ENCODE peak calls at places on chromosomes 7 and 10, in eight cellular contexts. R is hepatocyte, F is aorta, A is psoas muscle, U is adrenal gland, M is body of pancreas, L is AG04450, H is gastrocnemius medialis. N is an unnamed sample.

GRCh38 chr7:2266911-2267310 is 24.9 kb downstream of the NUDT1 start:
- DNase-seq in H (no peak), M (no peak), F (no peak), R (no peak), U (no peak), A (no peak), L (no peak), N (no peak)

GRCh38 chr10:47264797-47265281 is 35.2 kb upstream of the GDF10 start:
- DNase-seq in R (no peak), L (no peak), H (no peak), A (no peak), M (no peak), F (no peak), U (no peak), N (no peak)

GRCh38 chr7:32179567-32179966 is 109.4 kb upstream of the PDE1C start:
- DNase-seq in R (no peak), F (no peak), A (no peak), L (no peak), H (no peak), U (no peak), M (no peak), N (no peak)

GRCh38 chr7:120993011-120993574 is 4.6 kb downstream of the CPED1 start:
- DNase-seq in M (no peak), F (no peak), U (no peak), H (no peak), A (no peak), R (no peak), L (no peak), N (no peak)

GRCh38 chr7:115359919-115360318 is 438.0 kb downstream of the MDFIC start:
- DNase-seq in R (no peak), U (no peak), L (no peak), F (no peak), M (no peak), A (no peak), H (no peak), N (no peak)

GRCh38 chr7:1591876-1592275 is 22.0 kb upstream of the PSMG3 start:
- DNase-seq in L (no peak), H (no peak), A (no peak), M (no peak), F (no peak), R (no peak), U (no peak), N (no peak)

GRCh38 chr7:55205124-55205955 is 159.8 kb upstream of the LANCL2 start:
- DNase-seq in R (no peak), A (no peak), F (no peak), L (no peak), U (no peak), M (no peak), H (no peak), N (no peak)

GRCh38 chr7:159070422-159071148 is 74.1 kb downstream of the VIPR2 start:
- DNase-seq in U (no peak), H (no peak), R (no peak), M (no peak), F (peak), L (no peak), A (no peak), N (no peak)

GRCh38 chr7:45000096-45001032 is at the start of gene CCM2:
- DNase-seq in M (peak), U (peak), L (no peak), R (peak), H (peak), F (peak), A (peak), N (no peak)

GRCh38 chr7:148962823-148963582 is 65.3 kb downstream of the PDIA4 start:
- DNase-seq in A (peak), M (peak), L (peak), R (peak), U (peak), H (peak), F (peak), N (no peak)

GRCh38 chr10:75469018-75469616 is 37.7 kb downstream of the LRMDA start:
- DNase-seq in R (peak), U (peak), F (peak), A (peak), H (peak), L (peak), M (peak), N (peak)

GRCh38 chr10:132297521-132297920 is 10.2 kb downstream of the STK32C start:
- DNase-seq in R (no peak), U (no peak), H (no peak), L (no peak), M (no peak), A (no peak), F (peak), N (no peak)

DNA sequence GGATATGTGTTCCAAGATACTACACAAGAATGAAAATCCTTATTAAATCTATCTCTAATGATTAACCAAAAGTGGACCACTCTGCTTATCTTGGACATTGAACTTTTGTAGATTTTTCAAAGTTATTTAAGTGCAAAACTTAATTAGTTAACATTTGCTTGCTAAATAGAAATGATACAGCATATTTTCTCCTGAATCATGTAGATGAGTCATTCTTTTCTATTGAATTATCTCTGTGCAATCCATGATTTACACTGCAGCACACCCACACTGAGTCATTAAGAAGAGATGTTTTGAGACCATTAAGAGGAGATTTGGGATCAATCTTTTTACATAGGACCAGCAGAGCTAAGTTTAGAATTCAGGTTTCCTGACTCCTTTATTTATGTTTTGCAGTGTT is 6.6 kb upstream of the ABCC2 start:
- DNase-seq in F (no peak), L (peak), M (no peak), R (peak), A (no peak), U (no peak), H (no peak), N (peak)
- H3K27ac ChIP-seq in F (no peak), L (no peak), M (no peak), R (peak), A (no peak), U (peak), H (no peak), N (peak)

GRCh38 chr10:10530313-10530712 is 487.4 kb upstream of the CELF2 start:
- DNase-seq in M (no peak), U (no peak), L (no peak), R (no peak), F (no peak), A (no peak), H (no peak), N (no peak)

GRCh38 chr10:10532274-10532673 is 485.4 kb upstream of the CELF2 start:
- DNase-seq in F (no peak), U (no peak), L (no peak), R (no peak), H (no peak), M (no peak), A (no peak), N (no peak)

GRCh38 chr10:10528563-10528910 is 489.1 kb upstream of the CELF2 start:
- DNase-seq in M (no peak), U (no peak), A (no peak), L (no peak), F (no peak), H (no peak), R (no peak), N (no peak)

GRCh38 chr10:10527861-10528562 is 489.7 kb upstream of the CELF2 start:
- DNase-seq in M (no peak), F (no peak), U (no peak), A (no peak), L (no peak), H (no peak), R (no peak), N (no peak)

GRCh38 chr10:10533417-10533816 is 484.3 kb upstream of the CELF2 start:
- DNase-seq in R (peak), U (no peak), H (no peak), A (no peak), L (no peak), M (no peak), F (no peak), N (peak)
- H3K27ac ChIP-seq in R (no peak), U (no peak), H (no peak), A (no peak), L (no peak), M (no peak), F (no peak), N (no peak)

GRCh38 chr7:75843470-75844116 is 30.0 kb upstream of the CCL24 start:
- DNase-seq in L (no peak), F (no peak), H (no peak), U (no peak), R (no peak), A (no peak), M (no peak), N (no peak)
- H3K27ac ChIP-seq in L (peak), F (no peak), H (no peak), U (no peak), R (peak), A (no peak), M (no peak), N (peak)

DNA sequence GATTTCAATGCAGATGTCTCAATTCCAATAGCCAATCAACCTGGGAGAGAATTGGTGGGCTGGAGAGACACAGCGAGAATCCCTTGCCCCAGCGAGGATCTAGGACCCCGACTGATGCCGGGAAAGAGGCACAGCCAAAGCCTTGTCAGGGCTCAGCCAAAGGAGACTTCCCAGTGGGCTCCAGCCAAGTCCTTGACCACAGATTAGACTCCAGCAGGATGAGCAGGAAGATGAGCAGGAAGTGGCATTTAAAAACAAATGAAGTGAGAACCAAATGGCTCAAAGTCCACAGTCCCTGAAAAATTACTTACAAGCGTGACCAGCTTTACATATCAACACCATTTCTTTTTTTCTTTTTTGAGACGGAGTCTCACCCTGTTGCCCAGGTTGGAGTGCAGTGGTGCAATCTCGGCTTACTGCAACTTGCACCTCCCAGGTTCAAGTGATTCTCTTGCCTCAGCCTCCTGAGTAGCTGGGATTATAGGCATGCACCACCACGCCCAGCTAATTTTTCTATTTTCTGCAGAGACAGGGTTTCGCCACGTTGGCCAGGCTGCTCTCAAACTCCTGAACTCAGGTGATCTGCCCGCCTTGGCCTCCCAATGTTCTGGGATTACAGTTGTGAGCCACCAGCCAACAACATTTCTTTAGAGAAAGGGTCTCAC is 40.2 kb downstream of the CTBP2 start:
- DNase-seq in R (no peak), L (no peak), H (no peak), M (peak), F (no peak), A (no peak), U (no peak), N (no peak)
- H3K27ac ChIP-seq in R (peak), L (no peak), H (peak), M (peak), F (no peak), A (peak), U (peak), N (no peak)

GRCh38 chr7:6231184-6231583 is 41.2 kb downstream of the CYTH3 start:
- DNase-seq in A (no peak), H (no peak), L (no peak), R (no peak), U (no peak), F (no peak), M (no peak), N (no peak)
- H3K27ac ChIP-seq in A (no peak), H (no peak), L (no peak), R (no peak), U (no peak), F (no peak), M (no peak), N (no peak)

GRCh38 chr10:57336339-57336738 is 931.4 kb downstream of the IPMK start:
- DNase-seq in H (no peak), R (no peak), F (no peak), A (no peak), U (no peak), M (no peak), L (no peak), N (no peak)
- H3K27ac ChIP-seq in H (no peak), R (no peak), F (no peak), A (no peak), U (no peak), M (no peak), L (no peak), N (no peak)

GRCh38 chr10:3852147-3852904 is 67.3 kb upstream of the KLF6 start:
- DNase-seq in M (peak), R (peak), L (peak), A (peak), F (peak), U (peak), H (peak), N (peak)
- H3K27ac ChIP-seq in M (peak), R (peak), L (peak), A (peak), F (peak), U (peak), H (peak), N (peak)

GRCh38 chr7:18895456-18895855 is 222.0 kb downstream of the TWIST1 start:
- DNase-seq in L (peak), F (no peak), U (no peak), M (no peak), R (no peak), A (no peak), H (no peak), N (peak)
- H3K27ac ChIP-seq in L (peak), F (no peak), U (no peak), M (no peak), R (no peak), A (no peak), H (no peak), N (peak)

GRCh38 chr10:110649652-110650264 is 5.6 kb downstream of the RBM20 start:
- DNase-seq in U (no peak), A (no peak), R (no peak), F (no peak), L (no peak), H (no peak), M (no peak), N (no peak)
- H3K27ac ChIP-seq in U (no peak), A (peak), R (no peak), F (no peak), L (no peak), H (no peak), M (no peak), N (no peak)

GRCh38 chr10:100350914-100351485 is 4.0 kb downstream of the SCD start:
- DNase-seq in F (no peak), M (no peak), U (no peak), H (no peak), L (no peak), R (no peak), A (no peak), N (no peak)
- H3K27ac ChIP-seq in F (no peak), M (no peak), U (no peak), H (no peak), L (peak), R (peak), A (no peak), N (peak)

N was measured in epithelial cell of prostate.